ENCODE peak calls at places on chromosome 9, in five cellular contexts. D is mucosa of descending colon, O is endothelial cell, J is HFFc6, W is neural progenitor cell. X is an unnamed sample.

GRCh38 chr9:89008346-89009048 is 17.2 kb downstream of the S1PR3 start:
- DNase-seq in D (no peak), O (no peak), J (no peak), W (no peak), X (no peak)

GRCh38 chr9:131012396-131012917 is 3.5 kb downstream of the LAMC3 start:
- DNase-seq in D (peak; percentile 24), O (no peak), J (no peak), W (peak; percentile 36), X (no peak)

GRCh38 chr9:28624771-28625170 is 1051.5 kb upstream of the C9orf72 start:
- DNase-seq in D (no peak), O (no peak), J (no peak), W (peak; percentile 4), X (no peak)

GRCh38 chr9:104142799-104143553 is 48.9 kb downstream of the SMC2 start:
- DNase-seq in D (no peak), O (no peak), J (no peak), W (no peak), X (no peak)

GRCh38 chr9:109992293-109992692 is 212.3 kb downstream of the PALM2AKAP2 start:
- DNase-seq in D (no peak), O (no peak), J (no peak), W (no peak), X (no peak)

GRCh38 chr9:126491256-126491879 is 122.4 kb upstream of the LMX1B start:
- DNase-seq in D (no peak), O (peak; percentile 60), J (peak; percentile 42), W (peak; percentile 75), X (no peak)

GRCh38 chr9:130997925-130998595 is 10.9 kb upstream of the LAMC3 start:
- DNase-seq in D (peak; percentile 67), O (peak; percentile 92), J (peak; percentile 48), W (peak; percentile 92), X (no peak)

GRCh38 chr9:7656648-7657047 is 142.9 kb downstream of the DMAC1 start:
- DNase-seq in D (no peak), O (no peak), J (no peak), W (no peak), X (no peak)

GRCh38 chr9:84917366-84918063 is 248.0 kb downstream of the NTRK2 start:
- DNase-seq in D (peak; percentile 60), O (no peak), J (no peak), W (peak; percentile 49), X (no peak)

GRCh38 chr9:95626885-95627558 is 110.3 kb upstream of the PTCH1 start:
- DNase-seq in D (peak; percentile 71), O (no peak), J (no peak), W (no peak), X (no peak)

GRCh38 chr9:137255448-137256114 is 454 bp downstream of the NELFB start:
- DNase-seq in D (peak; percentile 84), O (no peak), J (no peak), W (no peak), X (no peak)

GRCh38 chr9:115673599-115673998 is 480.0 kb upstream of the PAPPA start:
- DNase-seq in D (no peak), O (no peak), J (peak; percentile 52), W (no peak), X (no peak)

GRCh38 chr9:114282104-114282485 is 40.8 kb upstream of the ORM1 start:
- DNase-seq in D (peak; percentile 38), O (no peak), J (no peak), W (no peak), X (no peak)

GRCh38 chr9:129408535-129409215 is 212.2 kb downstream of the C9orf50 start:
- DNase-seq in D (peak; percentile 55), O (no peak), J (no peak), W (no peak), X (no peak)

GRCh38 chr9:34570422-34571179 is 18.9 kb downstream of the CNTFR start:
- DNase-seq in D (no peak), O (no peak), J (no peak), W (no peak), X (no peak)

GRCh38 chr9:93670208-93671029 is 94.0 kb downstream of the PHF2 start:
- DNase-seq in D (no peak), O (peak; percentile 17), J (peak; percentile 42), W (no peak), X (peak; percentile 10)

GRCh38 chr9:20387062-20387461 is 235.2 kb downstream of the MLLT3 start:
- DNase-seq in D (no peak), O (no peak), J (no peak), W (no peak), X (no peak)

GRCh38 chr9:93931905-93932304 is 23.2 kb downstream of the BARX1 start:
- DNase-seq in D (no peak), O (no peak), J (no peak), W (no peak), X (no peak)

GRCh38 chr9:120878188-120879130 is 1.5 kb upstream of the PHF19 start:
- DNase-seq in D (no peak), O (no peak), J (no peak), W (no peak), X (no peak)

GRCh38 chr9:75033789-75034473 is 5.8 kb upstream of the CARNMT1 start:
- DNase-seq in D (no peak), O (no peak), J (no peak), W (no peak), X (no peak)

GRCh38 chr9:19181002-19181401 is 49.5 kb upstream of the DENND4C start:
- DNase-seq in D (no peak), O (no peak), J (no peak), W (no peak), X (no peak)

GRCh38 chr9:126440938-126441337 is 114.3 kb downstream of the MVB12B start:
- DNase-seq in D (no peak), O (no peak), J (peak; percentile 5), W (peak; percentile 71), X (no peak)

GRCh38 chr9:114454652-114455051 is 50.6 kb downstream of the WHRN start:
- DNase-seq in D (no peak), O (no peak), J (no peak), W (no peak), X (no peak)

GRCh38 chr9:87677776-87678587 is 47.9 kb upstream of the CTSL start:
- DNase-seq in D (no peak), O (no peak), J (no peak), W (no peak), X (no peak)

GRCh38 chr9:13960011-13960765 is 353.8 kb downstream of the NFIB start:
- DNase-seq in D (no peak), O (no peak), J (no peak), W (no peak), X (no peak)
- TF ChIP-seq CTCF in D (no peak), O (no peak), J (no peak), W (no peak), X (no peak)

DNA sequence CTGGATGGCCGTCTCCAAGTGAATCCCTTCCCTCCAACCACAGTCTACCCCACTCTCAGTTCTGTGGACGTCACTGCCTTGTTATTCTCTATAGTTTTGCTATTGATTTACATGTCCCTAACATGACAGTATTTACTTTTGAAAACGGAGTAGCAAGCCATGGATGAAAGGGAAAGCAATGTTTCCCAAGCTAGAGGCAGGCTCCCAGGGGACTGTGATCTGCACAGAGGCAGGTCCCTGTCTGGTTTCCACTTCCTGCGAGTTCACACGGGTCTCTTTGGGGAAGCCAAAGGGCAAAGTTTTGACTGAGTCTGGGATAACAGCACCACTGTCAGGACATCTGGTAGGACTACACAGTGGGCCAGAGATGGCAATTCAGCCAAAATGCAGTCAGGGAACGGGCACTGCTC is 12.7 kb downstream of the C9orf153 start:
- DNase-seq in D (no peak), O (no peak), J (no peak), W (peak; percentile 26), X (no peak)
- TF ChIP-seq CTCF in D (no peak), O (no peak), J (no peak), W (peak; percentile 19), X (no peak)

GRCh38 chr9:37582548-37583157 is 6.5 kb upstream of the FBXO10 start:
- DNase-seq in D (no peak), O (no peak), J (peak; percentile 63), W (peak; percentile 55), X (no peak)
- TF ChIP-seq CTCF in D (peak; percentile 26), O (peak; percentile 74), J (peak; percentile 87), W (peak; percentile 63), X (no peak)

DNA sequence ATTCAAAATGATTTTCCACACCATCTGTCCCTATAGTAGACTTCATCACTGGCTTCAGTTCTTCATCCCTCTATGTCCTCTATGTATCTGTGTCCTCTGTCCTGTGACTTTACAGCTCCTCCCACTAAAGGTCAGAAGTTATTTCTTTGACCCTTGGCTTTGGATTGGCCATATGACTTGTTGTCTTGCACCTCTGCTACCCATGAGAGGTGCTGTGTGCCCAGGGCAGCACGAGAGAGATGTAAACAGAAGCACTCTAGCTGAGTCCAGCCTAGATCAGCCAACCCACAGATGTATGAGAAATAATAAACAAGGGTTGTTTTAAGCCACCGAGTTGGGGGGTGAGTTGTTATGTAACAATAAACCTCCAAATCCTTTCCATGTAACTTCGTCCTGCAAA is 63.4 kb upstream of the ENTREP1 start:
- DNase-seq in D (no peak), O (no peak), J (no peak), W (no peak), X (no peak)
- TF ChIP-seq CTCF in D (no peak), O (no peak), J (no peak), W (no peak), X (no peak)

GRCh38 chr9:132858756-132859155 is 19.3 kb downstream of the AK8 start:
- DNase-seq in D (no peak), O (no peak), J (no peak), W (no peak), X (no peak)

GRCh38 chr9:132855904-132856303 is 22.2 kb downstream of the AK8 start:
- DNase-seq in D (no peak), O (no peak), J (no peak), W (no peak), X (no peak)

GRCh38 chr9:132854832-132855231 is 23.3 kb downstream of the AK8 start:
- DNase-seq in D (no peak), O (no peak), J (no peak), W (no peak), X (no peak)

GRCh38 chr9:132857031-132857430 is 21.1 kb downstream of the AK8 start:
- DNase-seq in D (no peak), O (no peak), J (peak; percentile 24), W (peak; percentile 22), X (no peak)

DNA sequence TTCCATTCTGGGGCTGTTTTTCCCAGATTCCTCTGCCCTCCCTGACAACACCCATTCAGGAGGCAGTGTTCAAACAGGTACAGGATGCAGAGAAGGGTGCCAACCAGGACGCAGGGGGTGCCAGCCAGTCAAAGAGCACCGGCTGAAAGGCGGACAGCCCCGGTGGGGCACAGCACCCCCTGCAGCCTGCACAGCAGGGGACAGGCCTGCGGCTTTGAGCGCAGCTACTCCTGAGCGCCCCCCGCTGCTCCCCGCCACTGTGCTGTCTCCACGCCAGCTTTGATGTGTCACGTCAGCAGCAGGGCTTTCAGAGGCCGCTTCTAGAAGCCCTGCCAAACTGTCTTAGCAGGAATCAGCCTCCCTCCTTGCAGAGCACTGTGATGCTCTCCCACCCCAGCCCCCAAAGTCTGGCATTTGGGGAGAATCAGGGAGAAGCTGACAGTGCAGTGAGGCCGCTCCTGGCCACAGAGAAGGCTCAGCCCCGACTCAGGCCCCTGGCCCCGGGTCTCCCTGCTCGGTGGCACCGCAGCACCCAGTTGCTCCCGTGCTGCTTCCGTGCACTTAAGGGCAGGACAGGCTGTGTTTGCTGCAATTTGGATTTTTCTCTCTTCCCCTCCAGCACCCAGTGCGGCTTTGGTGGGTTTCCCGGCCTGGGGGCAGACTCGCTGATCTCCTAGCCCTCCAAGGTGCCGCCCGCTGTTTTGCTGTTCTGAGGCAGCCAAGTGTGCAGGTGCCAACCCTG is 20.3 kb downstream of the AK8 start:
- DNase-seq in D (peak; percentile 50), O (no peak), J (no peak), W (peak; percentile 62), X (no peak)
- TF ChIP-seq CTCF in D (no peak), O (no peak), J (peak; percentile 42), W (peak; percentile 10), X (no peak)